ENCODE peak calls at places on chromosome 21, in five cellular contexts. One of them, this sample, is unnamed.

GRCh38 chr21:40165671-40166070 is 298.4 kb downstream of the PCP4 start:
- DNase-seq in spleen: no peak
- DNase-seq in GM12892: no peak
- DNase-seq in K562: no peak
- DNase-seq in GM23338: peak
- DNase-seq in this sample: no peak

GRCh38 chr21:31459457-31459856 is 115.4 kb upstream of the TIAM1 start:
- DNase-seq in K562: peak
- DNase-seq in GM23338: peak
- DNase-seq in GM12892: no peak
- DNase-seq in spleen: no peak
- DNase-seq in this sample: no peak

GRCh38 chr21:37522641-37523295 is 156.2 kb downstream of the DYRK1A start:
- DNase-seq in GM12892: no peak
- DNase-seq in GM23338: no peak
- DNase-seq in K562: no peak
- DNase-seq in spleen: no peak
- DNase-seq in this sample: no peak

GRCh38 chr21:38486221-38486620 is 12.1 kb downstream of the ERG start:
- DNase-seq in GM23338: no peak
- DNase-seq in GM12892: no peak
- DNase-seq in K562: no peak
- DNase-seq in spleen: no peak
- DNase-seq in this sample: no peak

GRCh38 chr21:38988211-38989096 is 182.7 kb downstream of the ETS2 start:
- DNase-seq in spleen: no peak
- DNase-seq in GM12892: no peak
- DNase-seq in GM23338: no peak
- DNase-seq in K562: no peak
- DNase-seq in this sample: no peak

GRCh38 chr21:30831194-30831765 is 1.7 kb upstream of the KRTAP7-1 start:
- DNase-seq in GM12892: peak
- DNase-seq in K562: peak
- DNase-seq in GM23338: peak
- DNase-seq in spleen: no peak
- DNase-seq in this sample: no peak

GRCh38 chr21:40902299-40902698 is 55.3 kb upstream of the DSCAM start:
- DNase-seq in GM12892: no peak
- DNase-seq in spleen: no peak
- DNase-seq in GM23338: no peak
- DNase-seq in K562: no peak
- DNase-seq in this sample: no peak

GRCh38 chr21:28016571-28016970 is 976.1 kb downstream of the LTN1 start:
- DNase-seq in GM23338: no peak
- DNase-seq in GM12892: no peak
- DNase-seq in K562: no peak
- DNase-seq in spleen: no peak
- DNase-seq in this sample: no peak

GRCh38 chr21:29091032-29091431 is 17.6 kb upstream of the CCT8 start:
- DNase-seq in spleen: no peak
- DNase-seq in K562: no peak
- DNase-seq in GM12892: no peak
- DNase-seq in GM23338: no peak
- DNase-seq in this sample: no peak

GRCh38 chr21:18252686-18253085 is 8.1 kb downstream of the CHODL start:
- DNase-seq in GM12892: no peak
- DNase-seq in spleen: no peak
- DNase-seq in GM23338: no peak
- DNase-seq in K562: no peak
- DNase-seq in this sample: no peak

DNA sequence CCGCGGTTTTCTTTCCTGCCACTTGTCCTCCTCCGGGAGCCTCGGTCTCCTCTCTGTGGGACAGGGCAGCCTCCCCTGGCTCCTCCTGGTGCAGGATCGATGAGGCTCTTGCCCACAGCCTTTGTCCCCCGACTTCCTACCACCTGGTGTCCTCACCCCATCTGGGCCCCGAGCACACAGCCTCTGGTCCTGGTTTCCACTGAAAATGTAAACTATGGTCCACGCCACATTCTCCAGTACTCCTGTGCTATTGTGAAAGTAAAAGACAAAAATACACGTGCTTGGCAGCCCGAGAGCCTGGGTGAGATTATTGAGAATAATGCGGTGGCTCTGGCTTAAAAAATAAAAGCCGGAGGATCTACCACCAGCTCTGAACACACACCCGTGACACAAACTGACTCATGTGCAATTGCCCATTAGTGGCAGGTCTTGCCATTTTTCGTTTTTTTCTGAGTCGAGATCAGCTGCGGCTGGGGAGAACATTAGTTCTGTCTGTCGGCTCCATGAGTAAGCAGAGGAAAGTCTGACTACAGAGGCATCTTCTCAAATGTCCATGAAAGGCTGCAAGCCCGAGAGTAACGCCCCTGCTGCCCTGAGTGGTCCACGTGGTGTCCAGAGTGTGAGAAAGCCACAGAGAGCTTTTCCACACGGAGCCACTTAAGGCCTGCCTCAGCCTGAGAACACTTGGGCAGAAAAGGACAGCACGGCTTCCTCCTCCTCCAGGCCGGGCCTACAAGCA is 5.7 kb upstream of the COL6A2 start:
- DNase-seq in spleen: no peak
- DNase-seq in K562: no peak
- DNase-seq in GM12892: no peak
- DNase-seq in GM23338: no peak
- DNase-seq in this sample: no peak
- TF ChIP-seq POLR2AphosphoS5 in spleen: peak
- TF ChIP-seq POLR2AphosphoS5 in K562: no peak
- TF ChIP-seq POLR2AphosphoS5 in GM12892: no peak
- TF ChIP-seq POLR2AphosphoS5 in GM23338: no peak
- TF ChIP-seq POLR2AphosphoS5 in this sample: peak

DNA sequence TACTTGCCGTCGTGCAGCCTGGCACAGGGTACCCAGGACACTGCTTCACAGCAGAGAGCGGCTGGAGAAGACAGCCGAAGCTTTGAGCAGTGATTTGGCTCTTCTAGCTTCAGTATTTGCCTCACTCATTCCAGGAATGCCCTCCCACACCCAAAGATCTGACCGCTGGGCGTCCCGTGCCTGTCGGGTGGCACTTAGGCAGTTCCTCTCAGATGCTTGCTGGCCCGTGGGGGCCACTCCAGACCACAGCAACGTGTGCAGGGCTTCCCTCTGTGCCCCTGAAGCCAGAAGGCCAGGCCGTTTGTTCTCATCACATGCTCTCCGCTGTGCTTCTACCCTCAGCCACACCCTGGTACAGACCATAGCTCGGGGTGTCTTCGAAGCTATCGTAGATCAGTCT is 17.0 kb downstream of the RRP1B start:
- DNase-seq in K562: no peak
- DNase-seq in GM23338: no peak
- DNase-seq in spleen: no peak
- DNase-seq in GM12892: no peak
- DNase-seq in this sample: no peak
- TF ChIP-seq POLR2AphosphoS5 in K562: no peak
- TF ChIP-seq POLR2AphosphoS5 in GM23338: no peak
- TF ChIP-seq POLR2AphosphoS5 in spleen: no peak
- TF ChIP-seq POLR2AphosphoS5 in GM12892: no peak
- TF ChIP-seq POLR2AphosphoS5 in this sample: no peak

GRCh38 chr21:25586242-25586805 is 21.0 kb downstream of the MRPL39 start:
- DNase-seq in GM23338: no peak
- DNase-seq in GM12892: no peak
- DNase-seq in K562: no peak
- DNase-seq in spleen: no peak
- DNase-seq in this sample: no peak
- TF ChIP-seq POLR2AphosphoS5 in GM23338: no peak
- TF ChIP-seq POLR2AphosphoS5 in GM12892: peak
- TF ChIP-seq POLR2AphosphoS5 in K562: no peak
- TF ChIP-seq POLR2AphosphoS5 in spleen: no peak
- TF ChIP-seq POLR2AphosphoS5 in this sample: no peak

GRCh38 chr21:14754259-14754604 is 208.1 kb upstream of the SAMSN1 start:
- DNase-seq in GM12892: no peak
- DNase-seq in spleen: no peak
- DNase-seq in GM23338: no peak
- DNase-seq in K562: no peak
- DNase-seq in this sample: no peak
- TF ChIP-seq POLR2AphosphoS5 in GM12892: no peak
- TF ChIP-seq POLR2AphosphoS5 in spleen: no peak
- TF ChIP-seq POLR2AphosphoS5 in GM23338: no peak
- TF ChIP-seq POLR2AphosphoS5 in K562: no peak
- TF ChIP-seq POLR2AphosphoS5 in this sample: no peak

GRCh38 chr21:45292399-45293213 is 4.9 kb upstream of the POFUT2 start:
- DNase-seq in GM23338: peak
- DNase-seq in spleen: peak
- DNase-seq in K562: peak
- DNase-seq in GM12892: peak
- DNase-seq in this sample: peak
- TF ChIP-seq POLR2AphosphoS5 in GM23338: no peak
- TF ChIP-seq POLR2AphosphoS5 in spleen: peak
- TF ChIP-seq POLR2AphosphoS5 in K562: no peak
- TF ChIP-seq POLR2AphosphoS5 in GM12892: no peak
- TF ChIP-seq POLR2AphosphoS5 in this sample: peak

GRCh38 chr21:26138615-26139257 is 31.8 kb downstream of the APP start:
- DNase-seq in GM23338: no peak
- DNase-seq in spleen: no peak
- DNase-seq in K562: no peak
- DNase-seq in GM12892: no peak
- DNase-seq in this sample: no peak
- TF ChIP-seq POLR2AphosphoS5 in GM23338: no peak
- TF ChIP-seq POLR2AphosphoS5 in spleen: no peak
- TF ChIP-seq POLR2AphosphoS5 in K562: no peak
- TF ChIP-seq POLR2AphosphoS5 in GM12892: no peak
- TF ChIP-seq POLR2AphosphoS5 in this sample: no peak

GRCh38 chr21:33024278-33025103 is 1.2 kb upstream of the OLIG2 start:
- DNase-seq in GM23338: peak
- DNase-seq in K562: no peak
- DNase-seq in GM12892: no peak
- DNase-seq in spleen: no peak
- DNase-seq in this sample: no peak
- TF ChIP-seq POLR2AphosphoS5 in GM23338: no peak
- TF ChIP-seq POLR2AphosphoS5 in K562: no peak
- TF ChIP-seq POLR2AphosphoS5 in GM12892: no peak
- TF ChIP-seq POLR2AphosphoS5 in spleen: no peak
- TF ChIP-seq POLR2AphosphoS5 in this sample: no peak

DNA sequence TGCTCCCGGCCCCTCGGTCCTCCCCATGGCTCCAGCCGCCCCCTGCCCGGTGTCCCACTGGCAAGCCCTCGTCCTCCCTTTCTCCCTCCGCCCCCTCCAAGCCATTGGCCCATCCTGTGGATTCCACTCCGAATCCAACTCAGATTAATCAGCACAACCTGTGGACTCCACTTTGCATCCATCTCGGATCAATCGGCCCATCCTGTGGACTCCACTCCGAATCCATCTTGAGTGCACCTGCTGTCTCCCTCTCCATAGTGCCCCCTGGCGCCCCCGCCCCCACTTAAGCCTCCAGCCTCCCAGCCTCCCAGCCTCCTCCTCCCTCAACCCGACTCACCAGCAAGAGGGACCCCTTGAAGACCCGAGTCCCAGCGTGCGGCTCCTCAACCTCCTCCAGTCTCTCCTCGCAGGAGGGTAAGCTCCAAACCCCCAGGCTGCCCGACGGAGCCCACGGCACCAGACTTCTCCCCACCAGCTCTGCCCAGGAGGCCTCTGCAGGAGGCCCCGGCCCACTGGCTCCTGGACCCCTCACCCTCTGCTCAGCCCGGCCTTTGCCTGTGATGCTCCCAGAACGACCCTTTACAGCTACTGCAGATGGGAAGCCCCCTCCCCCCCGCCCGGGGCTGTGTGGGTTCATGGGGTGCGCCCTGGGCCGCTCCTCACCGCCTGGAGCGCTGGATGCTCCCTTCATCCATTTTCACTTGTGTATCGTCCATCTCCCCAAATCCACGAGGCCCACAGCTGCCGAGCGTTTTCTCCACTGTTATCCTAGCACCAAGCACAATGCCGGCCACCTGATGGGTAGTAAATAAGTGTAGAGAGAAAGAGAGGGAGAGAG is 40.6 kb upstream of the TSPEAR start:
- DNase-seq in GM23338: no peak
- DNase-seq in GM12892: no peak
- DNase-seq in K562: no peak
- DNase-seq in spleen: no peak
- DNase-seq in this sample: peak
- TF ChIP-seq POLR2AphosphoS5 in GM23338: no peak
- TF ChIP-seq POLR2AphosphoS5 in GM12892: no peak
- TF ChIP-seq POLR2AphosphoS5 in K562: no peak
- TF ChIP-seq POLR2AphosphoS5 in spleen: no peak
- TF ChIP-seq POLR2AphosphoS5 in this sample: no peak

GRCh38 chr21:16420086-16420724 is 690.4 kb downstream of the USP25 start:
- DNase-seq in GM23338: no peak
- DNase-seq in spleen: no peak
- DNase-seq in K562: no peak
- DNase-seq in GM12892: no peak
- DNase-seq in this sample: peak
- TF ChIP-seq POLR2AphosphoS5 in GM23338: no peak
- TF ChIP-seq POLR2AphosphoS5 in spleen: no peak
- TF ChIP-seq POLR2AphosphoS5 in K562: no peak
- TF ChIP-seq POLR2AphosphoS5 in GM12892: no peak
- TF ChIP-seq POLR2AphosphoS5 in this sample: no peak

GRCh38 chr21:42974832-42975820 is 764 bp downstream of the PKNOX1 start:
- DNase-seq in spleen: peak
- DNase-seq in K562: peak
- DNase-seq in GM12892: peak
- DNase-seq in GM23338: peak
- DNase-seq in this sample: peak
- TF ChIP-seq POLR2AphosphoS5 in spleen: peak
- TF ChIP-seq POLR2AphosphoS5 in K562: no peak
- TF ChIP-seq POLR2AphosphoS5 in GM12892: peak
- TF ChIP-seq POLR2AphosphoS5 in GM23338: peak
- TF ChIP-seq POLR2AphosphoS5 in this sample: peak

This sample was measured in upper lobe of left lung.